ENCODE peak calls at places on chromosomes 1 and 21, in five cellular contexts. One of them, this sample, is unnamed.

GRCh38 chr1:99943238-99943794 is 26.5 kb upstream of the SLC35A3 start:
- DNase-seq in IMR-90: peak
- DNase-seq in SJSA1: no peak
- DNase-seq in stimulated activated CD4-positive, alpha-beta T cell treated with anti-CD3 and anti-CD28 coated beads, TNF-alpha, amount 100 ng/mL, for 24 hours: no peak
- DNase-seq in brain pericyte: no peak
- DNase-seq in this sample: peak

GRCh38 chr1:21754583-21754982 is 28.4 kb downstream of the USP48 start:
- DNase-seq in IMR-90: no peak
- DNase-seq in stimulated activated CD4-positive, alpha-beta T cell treated with anti-CD3 and anti-CD28 coated beads, TNF-alpha, amount 100 ng/mL, for 24 hours: no peak
- DNase-seq in brain pericyte: no peak
- DNase-seq in SJSA1: peak
- DNase-seq in this sample: no peak

GRCh38 chr1:151005729-151006330 is 872 bp downstream of the MINDY1 start:
- DNase-seq in stimulated activated CD4-positive, alpha-beta T cell treated with anti-CD3 and anti-CD28 coated beads, TNF-alpha, amount 100 ng/mL, for 24 hours: no peak
- DNase-seq in SJSA1: no peak
- DNase-seq in brain pericyte: no peak
- DNase-seq in IMR-90: no peak
- DNase-seq in this sample: no peak

GRCh38 chr1:41498809-41499208 is 14.3 kb upstream of the EDN2 start:
- DNase-seq in brain pericyte: no peak
- DNase-seq in SJSA1: peak
- DNase-seq in IMR-90: peak
- DNase-seq in stimulated activated CD4-positive, alpha-beta T cell treated with anti-CD3 and anti-CD28 coated beads, TNF-alpha, amount 100 ng/mL, for 24 hours: no peak
- DNase-seq in this sample: no peak

GRCh38 chr21:23960769-23961168 is 1646.5 kb downstream of the MRPL39 start:
- DNase-seq in stimulated activated CD4-positive, alpha-beta T cell treated with anti-CD3 and anti-CD28 coated beads, TNF-alpha, amount 100 ng/mL, for 24 hours: no peak
- DNase-seq in brain pericyte: no peak
- DNase-seq in SJSA1: no peak
- DNase-seq in IMR-90: no peak
- DNase-seq in this sample: no peak

GRCh38 chr1:201212461-201213055 is 21.9 kb downstream of the IGFN1 start:
- DNase-seq in brain pericyte: no peak
- DNase-seq in SJSA1: no peak
- DNase-seq in stimulated activated CD4-positive, alpha-beta T cell treated with anti-CD3 and anti-CD28 coated beads, TNF-alpha, amount 100 ng/mL, for 24 hours: no peak
- DNase-seq in IMR-90: no peak
- DNase-seq in this sample: no peak

GRCh38 chr1:75614455-75615379 is 3.8 kb upstream of the SLC44A5 start:
- DNase-seq in stimulated activated CD4-positive, alpha-beta T cell treated with anti-CD3 and anti-CD28 coated beads, TNF-alpha, amount 100 ng/mL, for 24 hours: no peak
- DNase-seq in SJSA1: peak
- DNase-seq in IMR-90: peak
- DNase-seq in brain pericyte: no peak
- DNase-seq in this sample: no peak

GRCh38 chr1:90402893-90403849 is 313.9 kb downstream of the BARHL2 start:
- DNase-seq in brain pericyte: no peak
- DNase-seq in IMR-90: peak
- DNase-seq in stimulated activated CD4-positive, alpha-beta T cell treated with anti-CD3 and anti-CD28 coated beads, TNF-alpha, amount 100 ng/mL, for 24 hours: no peak
- DNase-seq in SJSA1: peak
- DNase-seq in this sample: no peak

GRCh38 chr21:44998086-44998620 is 58.3 kb downstream of the SLX9 start:
- DNase-seq in stimulated activated CD4-positive, alpha-beta T cell treated with anti-CD3 and anti-CD28 coated beads, TNF-alpha, amount 100 ng/mL, for 24 hours: no peak
- DNase-seq in SJSA1: no peak
- DNase-seq in IMR-90: no peak
- DNase-seq in brain pericyte: no peak
- DNase-seq in this sample: no peak

This sample was measured in SK-N-MC.